ENCODE peak calls at places on chromosomes 2 and 18, in five cellular contexts. N, I, T, P and H are unnamed samples.

GRCh38 chr2:162382283-162382682 is 38.4 kb downstream of the GCA start:
- DNase-seq in N (no peak), I (no peak), T (no peak), P (no peak), H (no peak)

GRCh38 chr2:24179683-24180082 is 4.8 kb downstream of the FAM228A start:
- DNase-seq in N (no peak), I (no peak), T (no peak), P (no peak), H (no peak)

GRCh38 chr2:28680657-28681056 is 71.0 kb upstream of the PPP1CB start:
- DNase-seq in N (no peak), I (no peak), T (no peak), P (peak; percentile 45), H (no peak)

GRCh38 chr2:40458271-40458794 is 6.4 kb upstream of the SLC8A1 start:
- DNase-seq in N (no peak), I (no peak), T (no peak), P (no peak), H (no peak)

GRCh38 chr2:184472481-184472880 is 125.8 kb upstream of the ZNF804A start:
- DNase-seq in N (no peak), I (no peak), T (no peak), P (no peak), H (no peak)

GRCh38 chr2:68727698-68728375 is 6.8 kb upstream of the ARHGAP25 start:
- DNase-seq in N (no peak), I (no peak), T (no peak), P (no peak), H (no peak)

GRCh38 chr2:72932045-72932444 is 14.7 kb downstream of the EMX1 start:
- DNase-seq in N (no peak), I (no peak), T (no peak), P (no peak), H (no peak)

GRCh38 chr2:194495046-194495445 is 1162.0 kb upstream of the SLC39A10 start:
- DNase-seq in N (no peak), I (no peak), T (no peak), P (no peak), H (no peak)

GRCh38 chr2:238415036-238415764 is 11.5 kb upstream of the ASB1 start:
- DNase-seq in N (no peak), I (no peak), T (no peak), P (no peak), H (no peak)

GRCh38 chr18:765764-766549 is 46.1 kb downstream of the YES1 start:
- DNase-seq in N (no peak), I (no peak), T (no peak), P (no peak), H (no peak)

GRCh38 chr18:22159014-22159413 is 10.4 kb upstream of the GATA6 start:
- DNase-seq in N (no peak), I (no peak), T (no peak), P (no peak), H (no peak)

GRCh38 chr2:85936421-85937068 is 47.8 kb upstream of the ST3GAL5 start:
- DNase-seq in N (no peak), I (peak; percentile 95), T (peak; percentile 93), P (peak; percentile 14), H (no peak)

GRCh38 chr18:51051105-51051712 is 21.2 kb downstream of the SMAD4 start:
- DNase-seq in N (no peak), I (peak; percentile 4), T (no peak), P (no peak), H (peak; percentile 79)

GRCh38 chr18:39480494-39481245 is 1915.1 kb upstream of the CELF4 start:
- DNase-seq in N (no peak), I (no peak), T (no peak), P (no peak), H (no peak)

DNA sequence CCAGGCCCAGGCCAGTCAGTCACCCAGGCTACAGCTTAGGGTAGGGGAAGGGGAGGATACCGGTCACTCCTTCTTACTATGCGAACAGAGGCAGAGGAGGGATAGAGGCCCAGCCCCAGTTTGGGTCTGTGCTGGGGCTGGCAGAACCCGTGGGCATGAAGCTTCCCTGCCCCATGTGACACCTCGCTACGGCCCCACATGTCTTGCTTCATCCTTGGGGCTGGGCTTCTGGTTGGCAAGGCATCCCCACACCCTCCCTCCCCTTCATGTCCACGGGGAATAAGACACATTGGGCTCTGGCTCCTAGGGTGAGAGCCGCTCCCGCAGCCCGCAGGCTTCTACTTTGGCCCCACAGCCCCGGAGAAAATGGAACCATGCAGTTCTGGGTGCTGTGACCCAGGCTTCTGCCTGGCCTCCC is 32.4 kb downstream of the HS1BP3 start:
- DNase-seq in N (peak; percentile 63), I (no peak), T (no peak), P (no peak), H (no peak)
- TF ChIP-seq POLR2A in N (no peak), I (no peak), T (no peak), P (no peak), H (no peak)

GRCh38 chr2:113888641-113889470 is 1.0 kb upstream of the ACTR3 start:
- DNase-seq in N (peak; percentile 29), I (no peak), T (peak; percentile 63), P (no peak), H (no peak)

GRCh38 chr2:113892004-113892740 is 2.3 kb downstream of the ACTR3 start:
- DNase-seq in N (no peak), I (no peak), T (no peak), P (no peak), H (peak; percentile 70)

GRCh38 chr2:113889471-113890252 is at the start of gene ACTR3:
- DNase-seq in N (peak; percentile 99), I (peak; percentile 76), T (peak; percentile 99), P (peak; percentile 97), H (peak; percentile 100)

GRCh38 chr2:113891265-113891959 is 1.5 kb downstream of the ACTR3 start:
- DNase-seq in N (no peak), I (no peak), T (no peak), P (no peak), H (no peak)

GRCh38 chr2:113890253-113891235 is 655 bp downstream of the ACTR3 start:
- DNase-seq in N (peak; percentile 70), I (peak; percentile 14), T (peak; percentile 72), P (peak; percentile 70), H (peak; percentile 90)
- TF ChIP-seq POLR2A in N (no peak), I (no peak), T (peak; percentile 71), P (peak; percentile 9), H (peak; percentile 68)

GRCh38 chr2:118322381-118322780 is 234.1 kb downstream of the INSIG2 start:
- DNase-seq in N (no peak), I (no peak), T (no peak), P (no peak), H (no peak)

GRCh38 chr2:118321436-118322100 is 233.3 kb downstream of the INSIG2 start:
- DNase-seq in N (no peak), I (no peak), T (peak; percentile 83), P (no peak), H (no peak)

GRCh38 chr2:118320640-118321039 is 232.4 kb downstream of the INSIG2 start:
- DNase-seq in N (no peak), I (no peak), T (no peak), P (no peak), H (no peak)

GRCh38 chr2:118315606-118316005 is 227.3 kb downstream of the INSIG2 start:
- DNase-seq in N (no peak), I (no peak), T (no peak), P (no peak), H (no peak)

GRCh38 chr2:118319271-118319684 is 231.0 kb downstream of the INSIG2 start:
- DNase-seq in N (no peak), I (no peak), T (peak; percentile 75), P (no peak), H (no peak)
- TF ChIP-seq POLR2A in N (no peak), I (no peak), T (no peak), P (no peak), H (no peak)

GRCh38 chr18:6729247-6730091 is at the start of gene ARHGAP28:
- DNase-seq in N (peak; percentile 94), I (peak; percentile 5), T (peak; percentile 67), P (peak; percentile 62), H (peak; percentile 70)
- TF ChIP-seq POLR2A in N (peak; percentile 52), I (no peak), T (no peak), P (no peak), H (no peak)